ENCODE peak calls at places on chromosomes 12 and 14, in eight cellular contexts. Z is iPS-NIHi11, E is caudate nucleus, K is GDM1, W is cardiac muscle cell, R is amniotic stem cell, U is hippocampal formation, O is bronchial epithelial cell. Y is an unnamed sample.

GRCh38 chr12:25152055-25152454 is 42.9 kb downstream of the DNAI7 start:
- DNase-seq in Z (peak; percentile 15), E (no peak), K (no peak), W (no peak), R (no peak), U (no peak), O (no peak), Y (no peak)

GRCh38 chr14:105861985-105862465 is 335.6 kb downstream of the TMEM121 start:
- DNase-seq in Z (no peak), E (no peak), K (peak; percentile 66), W (no peak), R (no peak), U (no peak), O (no peak), Y (peak; percentile 53)

GRCh38 chr14:68886109-68886434 is 93.0 kb downstream of the ACTN1 start:
- DNase-seq in Z (no peak), E (no peak), K (no peak), W (peak; percentile 24), R (no peak), U (no peak), O (no peak), Y (no peak)

GRCh38 chr14:100873083-100873482 is 30.4 kb downstream of the RTL1 start:
- DNase-seq in Z (no peak), E (no peak), K (no peak), W (no peak), R (no peak), U (no peak), O (no peak), Y (peak; percentile 32)

GRCh38 chr12:76563061-76563460 is 3.5 kb upstream of the OSBPL8 start:
- DNase-seq in Z (no peak), E (no peak), K (no peak), W (no peak), R (no peak), U (no peak), O (no peak), Y (no peak)

GRCh38 chr12:130669797-130670196 is 46.3 kb downstream of the RIMBP2 start:
- DNase-seq in Z (no peak), E (no peak), K (no peak), W (no peak), R (no peak), U (no peak), O (no peak), Y (no peak)

GRCh38 chr12:11705010-11705409 is 55.5 kb downstream of the ETV6 start:
- DNase-seq in Z (no peak), E (no peak), K (no peak), W (no peak), R (peak; percentile 57), U (no peak), O (peak; percentile 96), Y (no peak)

GRCh38 chr12:22408605-22409004 is 74.1 kb upstream of the ST8SIA1 start:
- DNase-seq in Z (no peak), E (no peak), K (no peak), W (no peak), R (no peak), U (no peak), O (no peak), Y (no peak)

GRCh38 chr14:101177301-101178055 is 274.0 kb upstream of the RTL1 start:
- DNase-seq in Z (no peak), E (no peak), K (no peak), W (no peak), R (no peak), U (no peak), O (no peak), Y (no peak)

GRCh38 chr12:116701432-116701831 is 36.4 kb downstream of the SPRING1 start:
- DNase-seq in Z (no peak), E (no peak), K (no peak), W (no peak), R (no peak), U (no peak), O (no peak), Y (no peak)

GRCh38 chr12:106282457-106283097 is 20.0 kb upstream of the TCP11L2 start:
- DNase-seq in Z (peak; percentile 77), E (no peak), K (peak; percentile 16), W (peak; percentile 59), R (no peak), U (no peak), O (peak; percentile 76), Y (no peak)

GRCh38 chr14:103185051-103186027 is 62.1 kb downstream of the TNFAIP2 start:
- DNase-seq in Z (peak; percentile 21), E (no peak), K (no peak), W (peak; percentile 42), R (no peak), U (no peak), O (peak; percentile 77), Y (no peak)

GRCh38 chr12:3772380-3772779 is 19.5 kb upstream of the CRACR2A start:
- DNase-seq in Z (no peak), E (no peak), K (no peak), W (no peak), R (no peak), U (no peak), O (peak; percentile 38), Y (no peak)

GRCh38 chr14:61934385-61934784 is 172.2 kb downstream of the SNAPC1 start:
- DNase-seq in Z (no peak), E (no peak), K (no peak), W (no peak), R (peak; percentile 81), U (no peak), O (peak; percentile 92), Y (no peak)

GRCh38 chr14:92993302-92993701 is 70.4 kb downstream of the CHGA start:
- DNase-seq in Z (no peak), E (no peak), K (no peak), W (no peak), R (no peak), U (no peak), O (no peak), Y (no peak)

GRCh38 chr12:2027379-2027778 is 23.1 kb upstream of the DCP1B start:
- DNase-seq in Z (no peak), E (no peak), K (no peak), W (no peak), R (no peak), U (no peak), O (no peak), Y (no peak)

GRCh38 chr14:78701246-78701645 is 531.1 kb downstream of the NRXN3 start:
- DNase-seq in Z (no peak), E (no peak), K (no peak), W (peak; percentile 4), R (no peak), U (no peak), O (peak; percentile 40), Y (no peak)

GRCh38 chr12:88805286-88805685 is 225.0 kb upstream of the KITLG start:
- DNase-seq in Z (no peak), E (no peak), K (no peak), W (no peak), R (no peak), U (no peak), O (no peak), Y (no peak)